ENCODE peak calls at places on chromosomes 12 and 14, in nine cellular contexts. Z, S, O, Q, M, F, G, P and B are unnamed samples.

GRCh38 chr14:53896773-53897172 is 59.9 kb downstream of the BMP4 start:
- DNase-seq in Z (no peak), S (no peak), O (no peak), Q (no peak), M (no peak), F (no peak), G (no peak), P (no peak), B (no peak)

GRCh38 chr14:75399819-75400678 is 27.8 kb upstream of the JDP2 start:
- DNase-seq in Z (peak), S (peak), O (peak), Q (peak), M (peak), F (peak), G (peak), P (peak), B (no peak)

GRCh38 chr12:93578221-93578620 is 5.7 kb downstream of the SOCS2 start:
- DNase-seq in Z (no peak), S (no peak), O (no peak), Q (no peak), M (no peak), F (no peak), G (no peak), P (no peak), B (no peak)

GRCh38 chr12:71371132-71371531 is 68.5 kb upstream of the LGR5 start:
- DNase-seq in Z (no peak), S (no peak), O (no peak), Q (no peak), M (no peak), F (no peak), G (no peak), P (no peak), B (no peak)

GRCh38 chr14:105184461-105184860 is 3.3 kb upstream of the NUDT14 start:
- DNase-seq in Z (no peak), S (no peak), O (no peak), Q (no peak), M (no peak), F (no peak), G (no peak), P (no peak), B (no peak)

GRCh38 chr12:7832059-7832696 is 40.5 kb downstream of the SLC2A14 start:
- DNase-seq in Z (no peak), S (no peak), O (peak), Q (no peak), M (peak), F (no peak), G (no peak), P (peak), B (peak)

GRCh38 chr14:101579372-101580080 is 18.2 kb downstream of the DIO3 start:
- DNase-seq in Z (no peak), S (no peak), O (no peak), Q (no peak), M (no peak), F (no peak), G (no peak), P (no peak), B (no peak)

GRCh38 chr12:115060477-115061168 is 376.6 kb upstream of the TBX3 start:
- DNase-seq in Z (no peak), S (no peak), O (no peak), Q (no peak), M (no peak), F (no peak), G (no peak), P (no peak), B (no peak)

GRCh38 chr12:92509156-92509758 is 193.5 kb upstream of the PLEKHG7 start:
- DNase-seq in Z (no peak), S (no peak), O (no peak), Q (no peak), M (no peak), F (no peak), G (no peak), P (no peak), B (no peak)

GRCh38 chr14:74913986-74914573 is 9.0 kb downstream of the RPS6KL1 start:
- DNase-seq in Z (peak), S (peak), O (peak), Q (no peak), M (peak), F (peak), G (peak), P (peak), B (peak)

GRCh38 chr14:41187868-41188267 is 418.8 kb upstream of the LRFN5 start:
- DNase-seq in Z (no peak), S (no peak), O (no peak), Q (no peak), M (no peak), F (no peak), G (no peak), P (no peak), B (no peak)

GRCh38 chr12:104152691-104153241 is 14.8 kb upstream of the NFYB start:
- DNase-seq in Z (no peak), S (no peak), O (no peak), Q (no peak), M (no peak), F (no peak), G (no peak), P (no peak), B (no peak)

GRCh38 chr12:77488041-77488620 is 342.6 kb upstream of the NAV3 start:
- DNase-seq in Z (no peak), S (no peak), O (no peak), Q (no peak), M (no peak), F (no peak), G (no peak), P (no peak), B (peak)

GRCh38 chr12:109054520-109054919 is 2.1 kb downstream of the USP30 start:
- DNase-seq in Z (no peak), S (no peak), O (no peak), Q (no peak), M (no peak), F (no peak), G (no peak), P (no peak), B (no peak)
- H3K27ac ChIP-seq in Z (no peak), S (peak), O (no peak), Q (no peak), M (no peak), F (no peak), G (no peak), P (no peak), B (no peak)

DNA sequence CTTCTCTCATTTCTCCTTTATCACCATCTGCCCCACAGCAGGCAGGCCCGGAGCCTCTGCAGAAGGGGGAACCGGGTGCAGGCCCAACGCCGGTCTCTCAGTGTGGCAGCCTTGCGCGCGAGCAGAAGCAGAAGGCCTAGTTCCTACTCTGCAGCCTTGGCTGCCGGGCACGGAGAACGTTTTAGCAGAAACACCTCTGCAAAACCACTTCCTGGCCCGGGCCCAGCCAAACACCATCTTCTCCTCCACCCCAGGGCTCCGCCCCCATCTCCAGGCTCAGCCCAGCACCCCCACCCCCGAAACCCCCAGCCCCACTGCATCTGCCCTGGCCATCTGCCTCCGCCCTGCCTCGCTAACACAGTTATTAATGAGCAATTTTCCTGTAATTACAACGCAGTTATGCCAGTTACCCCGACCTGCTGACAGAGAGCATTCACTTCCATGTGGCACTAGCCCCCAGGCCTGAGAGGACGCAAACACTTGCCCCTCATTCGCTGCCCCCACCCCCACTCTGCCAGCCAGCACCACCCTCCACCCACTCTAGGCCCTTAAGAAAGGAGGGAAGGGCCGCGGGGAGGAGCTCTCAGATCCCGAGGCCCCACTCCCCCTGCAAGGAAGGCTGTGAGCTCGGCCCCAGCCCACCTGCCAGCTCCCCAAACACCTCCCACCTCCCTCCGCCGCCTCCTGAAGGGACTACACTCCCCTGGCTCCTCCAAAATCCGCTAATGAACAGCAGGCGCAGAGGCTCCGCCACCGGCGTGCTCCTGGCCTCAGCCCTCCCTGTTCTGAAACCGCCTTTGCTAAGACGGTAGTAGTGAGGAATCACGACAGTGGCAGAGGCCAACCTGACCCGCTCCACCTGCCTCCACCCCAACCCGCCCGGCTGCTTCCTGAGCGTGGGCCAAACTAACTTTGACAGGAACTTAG is 44.7 kb upstream of the FBRSL1 start:
- DNase-seq in Z (peak), S (no peak), O (no peak), Q (no peak), M (peak), F (no peak), G (peak), P (no peak), B (no peak)
- H3K4me3 ChIP-seq in Z (no peak), S (no peak), O (peak), Q (peak), M (no peak), F (peak), G (peak), P (peak), B (peak)

GRCh38 chr12:113052326-113052725 is 4.2 kb upstream of the DTX1 start:
- DNase-seq in Z (no peak), S (no peak), O (no peak), Q (no peak), M (no peak), F (no peak), G (no peak), P (no peak), B (no peak)

GRCh38 chr12:113050808-113051207 is 5.7 kb upstream of the DTX1 start:
- DNase-seq in Z (no peak), S (no peak), O (no peak), Q (no peak), M (no peak), F (no peak), G (no peak), P (no peak), B (no peak)

GRCh38 chr12:113048716-113049127 is 7.8 kb upstream of the DTX1 start:
- DNase-seq in Z (no peak), S (no peak), O (peak), Q (no peak), M (peak), F (no peak), G (no peak), P (peak), B (peak)

GRCh38 chr12:113051759-113052158 is 4.8 kb upstream of the DTX1 start:
- DNase-seq in Z (no peak), S (no peak), O (no peak), Q (no peak), M (no peak), F (no peak), G (no peak), P (no peak), B (no peak)

GRCh38 chr12:113049976-113050742 is 6.4 kb upstream of the DTX1 start:
- DNase-seq in Z (no peak), S (no peak), O (peak), Q (no peak), M (no peak), F (no peak), G (no peak), P (no peak), B (no peak)
- TF ChIP-seq CTCF in Z (no peak), S (no peak), O (peak), Q (no peak), M (no peak), F (peak), G (peak), P (no peak), B (peak)

GRCh38 chr12:6281081-6281809 is 29.2 kb upstream of the PLEKHG6 start:
- DNase-seq in Z (no peak), S (no peak), O (no peak), Q (peak), M (no peak), F (no peak), G (no peak), P (no peak), B (no peak)

GRCh38 chr12:6279256-6279628 is 31.2 kb upstream of the PLEKHG6 start:
- DNase-seq in Z (no peak), S (no peak), O (no peak), Q (no peak), M (no peak), F (no peak), G (no peak), P (no peak), B (no peak)

GRCh38 chr12:6279631-6280030 is 30.9 kb upstream of the PLEKHG6 start:
- DNase-seq in Z (no peak), S (no peak), O (no peak), Q (peak), M (no peak), F (no peak), G (no peak), P (no peak), B (no peak)

GRCh38 chr12:6280053-6280469 is 30.4 kb upstream of the PLEKHG6 start:
- DNase-seq in Z (peak), S (no peak), O (peak), Q (peak), M (peak), F (no peak), G (no peak), P (peak), B (peak)

DNA sequence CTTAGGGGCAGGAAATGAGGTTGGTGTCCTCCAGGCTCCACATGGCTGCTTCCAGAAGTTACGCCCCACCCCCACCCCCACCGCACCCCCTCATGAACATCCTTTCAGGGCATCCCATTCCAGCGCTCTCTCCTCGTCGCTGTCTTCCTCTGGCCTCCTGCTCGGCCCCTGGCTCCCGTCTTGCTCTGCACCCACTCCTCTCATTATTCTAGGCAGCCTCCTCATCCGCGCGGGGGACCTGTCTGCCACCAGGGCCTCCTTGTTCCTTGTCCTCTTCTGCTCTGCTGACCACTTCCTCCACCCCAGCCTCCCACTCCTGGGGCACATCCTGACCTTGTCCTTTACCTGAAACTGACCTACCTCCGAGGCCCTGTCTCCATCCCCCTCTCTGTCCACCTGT is 29.8 kb upstream of the PLEKHG6 start:
- DNase-seq in Z (no peak), S (no peak), O (no peak), Q (peak), M (no peak), F (no peak), G (no peak), P (no peak), B (no peak)
- H3K27ac ChIP-seq in Z (peak), S (peak), O (peak), Q (peak), M (no peak), F (peak), G (peak), P (no peak), B (peak)

GRCh38 chr12:111037047-111037446 is 116.7 kb upstream of the MYL2 start:
- DNase-seq in Z (no peak), S (no peak), O (no peak), Q (no peak), M (no peak), F (peak), G (no peak), P (no peak), B (no peak)

GRCh38 chr12:111038075-111038474 is 117.7 kb upstream of the MYL2 start:
- DNase-seq in Z (no peak), S (no peak), O (no peak), Q (no peak), M (no peak), F (no peak), G (no peak), P (no peak), B (no peak)

GRCh38 chr12:111041091-111041490 is 120.7 kb upstream of the MYL2 start:
- DNase-seq in Z (no peak), S (no peak), O (no peak), Q (no peak), M (no peak), F (no peak), G (no peak), P (no peak), B (no peak)

GRCh38 chr12:111040690-111041089 is 120.3 kb upstream of the MYL2 start:
- DNase-seq in Z (no peak), S (no peak), O (no peak), Q (no peak), M (no peak), F (no peak), G (no peak), P (no peak), B (no peak)

DNA sequence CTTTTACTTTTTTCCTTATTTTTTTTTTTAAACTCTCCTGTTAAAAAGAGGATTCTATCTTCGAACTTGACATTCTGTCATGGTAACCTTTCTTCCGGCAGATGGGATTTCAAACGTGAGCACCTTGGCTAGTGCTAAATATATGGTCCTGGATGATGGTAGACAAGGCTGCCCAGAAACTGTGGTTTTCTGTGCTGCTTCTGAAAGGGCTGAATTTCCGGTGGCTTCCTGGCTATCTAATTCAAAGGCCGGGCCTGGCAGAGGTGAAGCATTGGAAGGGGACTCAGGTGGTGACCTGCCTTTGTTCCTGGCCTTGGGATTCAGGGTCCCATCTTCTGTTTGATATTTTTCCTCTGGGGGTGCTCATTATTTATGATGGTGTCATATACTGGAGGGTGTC is 118.6 kb upstream of the MYL2 start:
- DNase-seq in Z (no peak), S (no peak), O (no peak), Q (no peak), M (no peak), F (no peak), G (no peak), P (no peak), B (no peak)
- H3K4me3 ChIP-seq in Z (no peak), S (no peak), O (no peak), Q (no peak), M (no peak), F (no peak), G (no peak), P (no peak), B (no peak)

GRCh38 chr12:8912910-8913309 is 1.4 kb upstream of the PHC1 start:
- DNase-seq in Z (no peak), S (no peak), O (peak), Q (no peak), M (no peak), F (peak), G (no peak), P (no peak), B (no peak)
- TF ChIP-seq CTCF in Z (no peak), S (no peak), O (no peak), Q (peak), M (no peak), F (peak), G (no peak), P (no peak), B (peak)

GRCh38 chr14:52069617-52070431 is 965 bp upstream of the NID2 start:
- DNase-seq in Z (no peak), S (no peak), O (no peak), Q (no peak), M (no peak), F (no peak), G (no peak), P (peak), B (no peak)
- H3K27ac ChIP-seq in Z (peak), S (no peak), O (peak), Q (peak), M (peak), F (peak), G (peak), P (peak), B (peak)

DNA sequence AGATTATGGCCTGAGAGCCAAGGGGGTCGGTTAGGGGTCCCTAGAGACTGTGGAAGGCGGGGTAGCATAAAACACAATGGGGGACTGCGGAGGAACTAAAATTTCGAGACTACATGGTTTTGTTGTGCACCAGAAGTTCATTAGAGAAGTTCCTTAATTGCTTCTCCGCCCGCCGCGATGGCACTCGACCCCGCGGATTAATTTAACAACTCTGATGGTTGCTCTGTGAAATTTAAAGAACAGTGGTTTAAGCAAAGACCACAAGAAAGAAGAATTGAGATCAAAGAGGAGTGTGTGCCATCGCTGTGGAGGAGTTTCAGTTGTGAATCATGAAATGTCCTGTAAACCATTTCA is 1.4 kb upstream of the CCDC88C start:
- DNase-seq in Z (no peak), S (no peak), O (no peak), Q (no peak), M (no peak), F (no peak), G (no peak), P (no peak), B (no peak)
- H3K4me3 ChIP-seq in Z (no peak), S (no peak), O (no peak), Q (peak), M (no peak), F (no peak), G (peak), P (peak), B (no peak)

DNA sequence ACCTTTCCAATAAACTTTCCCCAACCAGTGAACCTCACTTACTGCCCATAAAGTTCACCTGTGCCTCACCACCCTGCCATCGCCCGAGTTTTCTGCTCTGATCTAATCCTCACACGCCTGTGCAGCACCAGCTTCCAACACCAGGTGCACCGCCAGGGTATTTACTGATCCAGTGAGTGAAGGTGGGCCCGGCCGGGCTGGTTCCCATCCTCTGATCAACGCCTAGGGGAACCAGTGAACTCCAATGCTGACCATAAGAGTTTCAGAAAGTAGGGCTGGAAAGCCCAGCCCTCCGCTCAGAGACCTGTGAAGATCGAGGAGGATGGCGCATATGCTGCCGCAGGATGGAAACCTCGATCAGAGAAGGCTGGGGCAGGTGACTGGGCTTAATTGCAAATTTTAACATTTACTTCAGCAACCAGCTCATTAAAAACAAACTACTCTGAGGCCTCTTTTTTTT is 685 bp upstream of the MYL6B start:
- DNase-seq in Z (peak), S (peak), O (peak), Q (no peak), M (peak), F (peak), G (no peak), P (no peak), B (no peak)
- TF ChIP-seq CTCF in Z (peak), S (peak), O (no peak), Q (peak), M (no peak), F (peak), G (peak), P (no peak), B (peak)